ENCODE peak calls at places on chromosomes 13 and 19, in six cellular contexts. E, V, L, W, P and Z are unnamed samples.

GRCh38 chr13:33258437-33259193 is 26.9 kb downstream of the STARD13 start:
- DNase-seq in E (no peak), V (peak; percentile 63), L (no peak), W (no peak), P (no peak), Z (peak; percentile 78)

GRCh38 chr13:31208554-31209122 is 8.9 kb downstream of the B3GLCT start:
- DNase-seq in E (no peak), V (no peak), L (no peak), W (no peak), P (no peak), Z (no peak)

GRCh38 chr19:30227661-30228112 is 144.5 kb upstream of the ZNF536 start:
- DNase-seq in E (peak; percentile 84), V (peak; percentile 24), L (peak; percentile 81), W (no peak), P (peak; percentile 72), Z (peak; percentile 46)

GRCh38 chr19:40667602-40668001 is 22.8 kb downstream of the NUMBL start:
- DNase-seq in E (no peak), V (no peak), L (no peak), W (no peak), P (no peak), Z (no peak)

GRCh38 chr13:22210134-22210930 is 539.5 kb downstream of the FGF9 start:
- DNase-seq in E (no peak), V (no peak), L (peak; percentile 62), W (no peak), P (peak; percentile 47), Z (no peak)

GRCh38 chr19:17398902-17399527 is 5.0 kb upstream of the CCDC194 start:
- DNase-seq in E (no peak), V (no peak), L (peak; percentile 79), W (no peak), P (no peak), Z (no peak)

GRCh38 chr19:52048604-52049493 is at the start of gene ZNF432:
- DNase-seq in E (peak; percentile 92), V (peak; percentile 91), L (peak; percentile 99), W (peak; percentile 93), P (peak; percentile 97), Z (peak; percentile 95)

GRCh38 chr13:74064805-74065204 is 69.4 kb downstream of the KLF12 start:
- DNase-seq in E (no peak), V (peak; percentile 82), L (no peak), W (no peak), P (no peak), Z (peak; percentile 38)

GRCh38 chr13:20911037-20911436 is 8.5 kb upstream of the XPO4 start:
- DNase-seq in E (no peak), V (no peak), L (no peak), W (no peak), P (no peak), Z (no peak)

GRCh38 chr13:79307866-79308298 is 98.2 kb downstream of the RBM26 start:
- DNase-seq in E (no peak), V (peak; percentile 61), L (no peak), W (no peak), P (peak; percentile 31), Z (no peak)

GRCh38 chr13:62799038-62799535 is 1383.4 kb upstream of the PCDH20 start:
- DNase-seq in E (no peak), V (no peak), L (no peak), W (no peak), P (no peak), Z (no peak)

GRCh38 chr13:97125051-97125809 is 96.9 kb upstream of the MBNL2 start:
- DNase-seq in E (no peak), V (peak; percentile 74), L (peak; percentile 60), W (no peak), P (no peak), Z (peak; percentile 92)

GRCh38 chr19:40217921-40218890 is at the start of gene TTC9B:
- DNase-seq in E (peak; percentile 67), V (no peak), L (peak; percentile 68), W (peak; percentile 46), P (peak; percentile 81), Z (peak; percentile 23)

DNA sequence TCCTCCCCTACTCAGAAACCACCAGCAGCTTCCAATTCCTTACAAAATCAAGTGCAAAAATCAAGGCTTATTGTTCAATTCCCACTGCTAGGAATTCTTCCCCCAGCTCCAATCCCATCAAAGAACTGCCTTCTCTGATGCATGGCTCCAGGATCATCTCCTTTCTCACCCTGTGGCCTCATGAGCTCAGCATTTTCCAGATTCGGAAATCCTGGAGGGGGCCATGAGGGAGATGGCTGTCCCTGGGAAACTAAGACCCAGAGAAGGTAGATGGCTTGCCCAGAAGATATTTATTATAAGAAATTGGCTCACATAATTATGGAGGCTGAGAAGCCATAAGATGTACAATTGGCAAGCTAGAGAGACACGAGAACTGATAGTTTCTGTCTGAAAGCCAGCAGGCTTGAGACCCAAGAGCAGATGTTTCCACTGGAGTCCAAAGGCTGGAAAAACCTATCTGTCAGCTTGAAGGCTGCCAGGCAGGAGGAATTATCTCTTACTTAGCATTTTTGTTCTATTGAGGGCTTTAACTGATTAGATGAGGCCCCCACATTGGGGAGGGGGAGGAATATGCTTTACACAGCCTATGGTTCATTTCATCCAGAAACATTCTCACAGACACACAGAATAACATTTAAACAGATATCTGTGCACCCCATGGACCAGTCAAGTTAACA is 58.6 kb downstream of the GADD45B start:
- DNase-seq in E (no peak), V (no peak), L (peak; percentile 69), W (no peak), P (peak; percentile 21), Z (no peak)
- H2BK5ac ChIP-seq in E (no peak overlapping the region), V (peak overlapping the region; percentile 99), L (no peak overlapping the region), W (no peak overlapping the region), P (no peak overlapping the region), Z (no peak overlapping the region)

GRCh38 chr13:44050450-44051063 is 170.9 kb downstream of the LACC1 start:
- DNase-seq in E (no peak), V (peak; percentile 52), L (no peak), W (no peak), P (no peak), Z (peak; percentile 50)

GRCh38 chr13:44051405-44051804 is 171.7 kb downstream of the LACC1 start:
- DNase-seq in E (no peak), V (no peak), L (no peak), W (no peak), P (no peak), Z (no peak)

GRCh38 chr13:44054525-44054924 is 174.8 kb downstream of the LACC1 start:
- DNase-seq in E (no peak), V (no peak), L (no peak), W (no peak), P (no peak), Z (no peak)

GRCh38 chr13:44051923-44052322 is 172.2 kb downstream of the LACC1 start:
- DNase-seq in E (no peak), V (peak; percentile 76), L (peak; percentile 56), W (no peak), P (no peak), Z (peak; percentile 92)

DNA sequence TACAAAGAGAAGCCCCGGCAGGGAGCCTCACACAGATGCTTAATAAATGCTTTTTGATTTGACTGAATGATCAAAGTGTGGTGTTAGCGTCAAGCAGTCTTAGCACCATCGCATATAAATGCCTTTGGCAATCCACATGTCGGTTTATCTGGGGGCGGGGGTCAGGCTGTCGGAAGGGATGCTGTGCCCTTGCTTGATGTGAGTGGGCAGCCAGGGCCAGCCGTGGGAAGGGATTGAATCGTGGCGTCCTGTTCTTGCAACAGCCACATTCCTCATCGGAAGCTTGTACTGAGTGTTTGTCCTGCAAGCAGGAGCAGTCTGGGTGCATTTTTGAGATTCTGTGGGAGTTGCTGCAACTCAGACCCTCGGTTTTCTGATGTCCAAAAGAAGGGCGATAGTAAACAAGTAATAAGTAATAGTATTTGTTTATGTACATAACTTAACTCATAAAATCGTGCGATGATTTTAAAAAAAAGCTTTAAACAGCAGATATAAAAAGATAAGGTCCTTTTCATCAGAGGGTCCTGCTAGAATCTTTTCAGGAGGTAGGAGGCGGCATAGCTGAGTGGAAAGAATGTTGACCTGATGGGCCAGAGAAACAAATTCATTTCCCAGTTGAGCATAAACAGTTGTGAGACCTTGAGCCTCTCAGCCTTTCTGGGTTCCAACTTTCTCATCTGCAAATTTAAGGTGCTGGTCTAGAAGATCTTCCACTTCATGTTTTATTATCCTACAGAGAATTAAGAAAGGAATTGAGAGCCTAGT is 173.3 kb downstream of the LACC1 start:
- DNase-seq in E (peak; percentile 27), V (peak; percentile 65), L (peak; percentile 78), W (no peak), P (peak; percentile 42), Z (peak; percentile 77)
- H2BK5ac ChIP-seq in E (no peak overlapping the region), V (no peak overlapping the region), L (no peak overlapping the region), W (no peak overlapping the region), P (no peak overlapping the region), Z (no peak overlapping the region)

GRCh38 chr19:13163609-13164364 is 13.6 kb downstream of the IER2 start:
- DNase-seq in E (peak; percentile 70), V (peak; percentile 83), L (peak; percentile 97), W (no peak), P (peak; percentile 88), Z (peak; percentile 96)

GRCh38 chr19:13164370-13165090 is 14.3 kb downstream of the IER2 start:
- DNase-seq in E (peak; percentile 80), V (peak; percentile 61), L (peak; percentile 99), W (peak; percentile 99), P (peak; percentile 100), Z (peak; percentile 65)

GRCh38 chr19:13165091-13165997 is 15.1 kb downstream of the IER2 start:
- DNase-seq in E (no peak), V (no peak), L (peak; percentile 84), W (no peak), P (no peak), Z (peak; percentile 89)

GRCh38 chr19:13160557-13160956 is 10.3 kb downstream of the IER2 start:
- DNase-seq in E (no peak), V (peak; percentile 66), L (no peak), W (no peak), P (no peak), Z (peak; percentile 61)

DNA sequence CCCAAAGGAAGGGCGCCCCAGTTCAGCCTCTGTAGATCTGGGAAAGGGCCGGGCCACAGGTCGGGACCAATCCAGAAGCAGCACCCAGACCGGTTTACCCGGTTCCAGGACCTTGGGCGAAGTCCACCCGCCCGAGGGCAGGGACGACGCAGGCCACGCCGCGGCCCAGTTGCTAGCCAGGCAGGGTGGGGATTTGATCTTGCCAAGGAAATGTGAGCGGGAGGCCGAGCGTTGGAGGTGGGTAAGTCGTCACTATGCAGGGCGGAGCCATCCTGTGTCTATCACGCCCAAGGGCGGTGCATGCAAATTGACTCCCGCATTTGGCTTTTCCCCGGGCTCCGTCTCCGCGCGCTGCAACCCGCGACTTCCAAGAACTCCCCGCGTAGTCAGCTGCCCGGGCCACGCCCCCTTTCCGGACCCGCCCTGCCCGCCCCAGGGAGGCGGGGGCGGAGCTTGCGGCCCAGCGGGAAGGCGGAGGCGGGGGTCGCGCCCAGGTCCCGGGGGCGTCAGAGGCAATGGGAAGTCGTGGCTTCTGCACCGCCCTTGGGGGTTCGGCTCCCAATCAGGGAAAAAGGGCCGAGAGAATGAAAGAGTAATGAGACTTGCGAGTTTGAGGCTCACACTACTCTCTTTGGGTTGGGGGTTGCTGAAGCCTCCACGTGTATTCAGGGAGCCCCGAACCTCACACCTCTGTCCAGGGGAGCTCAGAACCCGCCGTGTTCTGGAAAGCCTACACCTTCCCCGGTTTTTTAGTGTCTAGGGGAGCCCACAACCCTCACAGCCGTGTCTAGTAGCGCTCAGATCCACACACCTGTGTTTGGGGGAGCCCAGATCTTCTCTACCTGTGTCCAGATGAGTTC is 12.8 kb downstream of the IER2 start:
- DNase-seq in E (peak; percentile 93), V (peak; percentile 97), L (peak; percentile 99), W (peak; percentile 96), P (peak; percentile 98), Z (peak; percentile 97)
- H2BK5ac ChIP-seq in E (peak overlapping the region; percentile 100), V (peak overlapping the region; percentile 96), L (peak overlapping the region; percentile 99), W (peak overlapping the region; percentile 99), P (no peak overlapping the region), Z (peak overlapping the region; percentile 83)

DNA sequence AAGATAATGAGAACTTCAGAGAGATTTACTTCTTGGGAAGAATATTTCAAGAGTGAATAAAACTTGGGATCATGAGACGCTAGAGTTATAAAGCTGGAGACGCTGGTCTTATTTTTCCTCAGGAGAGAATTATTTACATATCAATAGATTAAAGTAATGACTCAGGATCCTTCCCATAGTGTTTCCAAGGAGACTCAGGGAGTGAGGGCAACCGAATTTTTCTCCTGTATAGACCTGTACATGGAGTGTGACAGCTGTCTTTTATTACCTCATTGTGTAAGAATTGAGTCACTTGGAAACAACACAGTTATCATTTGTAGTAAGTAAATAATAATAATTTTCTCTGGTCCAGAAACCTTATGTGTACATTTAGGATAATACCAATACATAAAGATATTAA is 1905.5 kb downstream of the OLFM4 start:
- DNase-seq in E (no peak), V (no peak), L (peak; percentile 26), W (no peak), P (no peak), Z (no peak)
- H2BK5ac ChIP-seq in E (no peak overlapping the region), V (no peak overlapping the region), L (no peak overlapping the region), W (no peak overlapping the region), P (no peak overlapping the region), Z (no peak overlapping the region)